ENCODE peak calls at places on chromosome 17, in ten cellular contexts. J is AG10803, D is HCT116, H is glutamatergic neuron, B is HFFc6, Y is tibial artery, S is left ventricle myocardium inferior, W is lower leg skin, Q is cardiac muscle cell, Z is OCI-LY7. F is an unnamed sample.

GRCh38 chr17:45740553-45741330 is 43.4 kb upstream of the CRHR1 start:
- DNase-seq in J (peak), D (peak), H (peak), B (peak), Y (peak), S (no peak), W (peak), Q (peak), Z (peak), F (peak)

GRCh38 chr17:50213026-50214015 is 11.9 kb upstream of the COL1A1 start:
- DNase-seq in J (no peak), D (no peak), H (no peak), B (no peak), Y (no peak), S (no peak), W (no peak), Q (no peak), Z (peak), F (no peak)

GRCh38 chr17:81298325-81298990 is 3.4 kb upstream of the SLC38A10 start:
- DNase-seq in J (no peak), D (no peak), H (no peak), B (no peak), Y (no peak), S (no peak), W (no peak), Q (no peak), Z (no peak), F (no peak)

GRCh38 chr17:8955560-8955959 is 9.9 kb downstream of the PIK3R5 start:
- DNase-seq in J (no peak), D (no peak), H (no peak), B (no peak), Y (no peak), S (no peak), W (peak), Q (no peak), Z (no peak), F (no peak)

GRCh38 chr17:68383120-68383442 is 74.2 kb downstream of the WIPI1 start:
- DNase-seq in J (no peak), D (no peak), H (no peak), B (no peak), Y (no peak), S (no peak), W (no peak), Q (no peak), Z (no peak), F (no peak)

GRCh38 chr17:19262650-19263620 is 25.8 kb downstream of the EPN2 start:
- DNase-seq in J (peak), D (no peak), H (no peak), B (peak), Y (no peak), S (no peak), W (no peak), Q (peak), Z (no peak), F (no peak)

GRCh38 chr17:82531431-82531881 is 11.9 kb downstream of the FOXK2 start:
- DNase-seq in J (peak), D (no peak), H (no peak), B (peak), Y (no peak), S (no peak), W (no peak), Q (peak), Z (no peak), F (no peak)

GRCh38 chr17:80682372-80682771 is 137.7 kb downstream of the RPTOR start:
- DNase-seq in J (no peak), D (no peak), H (no peak), B (no peak), Y (no peak), S (no peak), W (no peak), Q (no peak), Z (no peak), F (no peak)

GRCh38 chr17:73414171-73414955 is 102.6 kb upstream of the CDC42EP4 start:
- DNase-seq in J (no peak), D (no peak), H (no peak), B (no peak), Y (no peak), S (no peak), W (no peak), Q (no peak), Z (no peak), F (no peak)

GRCh38 chr17:65678534-65678933 is 117.1 kb upstream of the AXIN2 start:
- DNase-seq in J (peak), D (no peak), H (no peak), B (no peak), Y (no peak), S (no peak), W (no peak), Q (no peak), Z (no peak), F (no peak)

GRCh38 chr17:48721009-48721402 is 1.3 kb downstream of the PRAC1 start:
- DNase-seq in J (no peak), D (no peak), H (no peak), B (no peak), Y (no peak), S (no peak), W (no peak), Q (no peak), Z (no peak), F (no peak)

GRCh38 chr17:17314501-17315071 is 11.4 kb downstream of the NT5M start:
- DNase-seq in J (no peak), D (no peak), H (no peak), B (no peak), Y (peak), S (no peak), W (peak), Q (no peak), Z (no peak), F (no peak)

GRCh38 chr17:8894673-8895578 is 27.5 kb upstream of the PIK3R6 start:
- DNase-seq in J (peak), D (peak), H (peak), B (peak), Y (peak), S (peak), W (peak), Q (peak), Z (peak), F (peak)

GRCh38 chr17:81388091-81388611 is 7.1 kb upstream of the BAHCC1 start:
- DNase-seq in J (no peak), D (no peak), H (no peak), B (no peak), Y (peak), S (no peak), W (no peak), Q (no peak), Z (no peak), F (no peak)

GRCh38 chr17:80474933-80475915 is 1.2 kb downstream of the NPTX1 start:
- DNase-seq in J (no peak), D (no peak), H (peak), B (no peak), Y (no peak), S (no peak), W (no peak), Q (no peak), Z (no peak), F (no peak)

GRCh38 chr17:67671492-67671891 is 46.2 kb upstream of the NOL11 start:
- DNase-seq in J (no peak), D (no peak), H (no peak), B (no peak), Y (no peak), S (no peak), W (no peak), Q (no peak), Z (no peak), F (no peak)

GRCh38 chr17:81091774-81092517 is 57.0 kb downstream of the BAIAP2 start:
- DNase-seq in J (no peak), D (no peak), H (no peak), B (no peak), Y (no peak), S (no peak), W (no peak), Q (no peak), Z (no peak), F (no peak)

GRCh38 chr17:10290046-10290445 is 82.8 kb downstream of the MYH13 start:
- DNase-seq in J (peak), D (no peak), H (no peak), B (no peak), Y (no peak), S (peak), W (no peak), Q (peak), Z (no peak), F (no peak)

GRCh38 chr17:27666831-27667560 is 36.0 kb downstream of the LGALS9 start:
- DNase-seq in J (no peak), D (no peak), H (peak), B (no peak), Y (no peak), S (no peak), W (peak), Q (no peak), Z (no peak), F (no peak)

GRCh38 chr17:46199379-46199778 is 6.2 kb upstream of the KANSL1 start:
- DNase-seq in J (peak), D (no peak), H (no peak), B (no peak), Y (no peak), S (no peak), W (no peak), Q (peak), Z (no peak), F (no peak)

GRCh38 chr17:59565959-59566324 is 532 bp downstream of the DHX40 start:
- DNase-seq in J (peak), D (peak), H (peak), B (peak), Y (peak), S (peak), W (no peak), Q (peak), Z (peak), F (peak)

GRCh38 chr17:38868968-38869646 is 751 bp upstream of the LASP1 start:
- DNase-seq in J (peak), D (peak), H (peak), B (peak), Y (peak), S (peak), W (peak), Q (peak), Z (peak), F (peak)

GRCh38 chr17:12180644-12181261 is 160.1 kb downstream of the MAP2K4 start:
- DNase-seq in J (peak), D (peak), H (no peak), B (peak), Y (no peak), S (no peak), W (no peak), Q (peak), Z (peak), F (peak)

GRCh38 chr17:17685775-17686291 is 4.6 kb downstream of the RAI1 start:
- DNase-seq in J (peak), D (peak), H (no peak), B (peak), Y (no peak), S (no peak), W (no peak), Q (peak), Z (no peak), F (no peak)

GRCh38 chr17:8223356-8224063 is 13.1 kb upstream of the AURKB start:
- DNase-seq in J (peak), D (no peak), H (peak), B (peak), Y (peak), S (peak), W (peak), Q (peak), Z (peak), F (peak)

GRCh38 chr17:78355045-78355641 is 4.7 kb downstream of the SOCS3 start:
- DNase-seq in J (no peak), D (no peak), H (no peak), B (no peak), Y (no peak), S (no peak), W (no peak), Q (no peak), Z (no peak), F (no peak)

GRCh38 chr17:65143899-65144590 is 6.9 kb downstream of the RGS9 start:
- DNase-seq in J (no peak), D (no peak), H (no peak), B (no peak), Y (no peak), S (no peak), W (no peak), Q (no peak), Z (no peak), F (no peak)

GRCh38 chr17:39687101-39687545 is 734 bp downstream of the PGAP3 start:
- DNase-seq in J (no peak), D (no peak), H (no peak), B (no peak), Y (no peak), S (no peak), W (no peak), Q (no peak), Z (no peak), F (no peak)

GRCh38 chr17:19284005-19284959 is 47.1 kb downstream of the EPN2 start:
- DNase-seq in J (no peak), D (no peak), H (no peak), B (no peak), Y (no peak), S (no peak), W (no peak), Q (no peak), Z (peak), F (no peak)

DNA sequence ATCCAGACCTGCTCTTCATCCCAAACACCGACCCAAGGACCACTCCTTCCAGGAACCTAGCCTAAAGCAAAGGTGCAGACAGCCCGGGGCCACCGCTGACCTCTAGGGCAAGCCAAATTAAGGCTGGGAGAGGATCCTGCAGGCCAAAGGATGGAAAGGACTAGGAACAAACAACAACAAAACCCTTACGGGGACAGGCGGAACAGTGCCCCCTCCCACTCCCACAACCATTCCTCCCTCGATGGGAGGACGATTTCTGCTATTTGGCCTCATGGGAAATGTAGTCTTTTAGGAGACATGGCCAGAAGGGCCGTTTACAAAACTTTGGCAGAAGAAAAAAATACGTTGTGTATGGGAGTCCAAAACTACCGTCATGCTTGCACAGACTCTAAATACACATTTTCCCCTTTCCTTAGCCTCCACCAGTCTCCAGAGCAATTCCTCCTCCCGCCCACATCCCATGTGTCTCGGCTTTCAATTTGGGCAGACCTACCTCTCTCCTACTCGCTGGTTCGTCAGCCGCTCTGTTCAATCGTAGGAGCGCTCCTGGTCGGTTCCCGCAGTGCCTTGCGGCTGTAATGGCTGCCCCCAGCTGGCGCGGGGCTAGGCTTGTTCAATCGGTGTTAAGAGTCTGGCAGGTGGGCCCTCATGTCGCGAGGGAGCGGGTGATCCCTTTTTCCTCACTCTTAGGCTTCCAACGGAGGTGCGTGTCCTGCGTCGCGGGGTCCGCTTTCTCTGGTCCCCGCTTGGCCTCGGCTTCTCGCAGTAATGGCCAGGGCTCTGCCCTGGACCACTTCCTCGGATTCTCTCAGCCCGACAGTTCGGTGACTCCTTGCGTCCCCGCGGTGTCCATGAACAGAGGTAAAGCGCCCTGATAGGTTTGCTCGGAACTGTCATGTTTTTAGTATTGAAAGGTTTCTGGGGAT is at the start of gene ERAL1:
- DNase-seq in J (peak), D (peak), H (peak), B (peak), Y (peak), S (peak), W (peak), Q (peak), Z (peak), F (peak)
- TF ChIP-seq CTCF in J (no peak), D (no peak), H (no peak), B (peak), Y (no peak), S (no peak), W (no peak), Q (no peak), Z (peak), F (no peak)

DNA sequence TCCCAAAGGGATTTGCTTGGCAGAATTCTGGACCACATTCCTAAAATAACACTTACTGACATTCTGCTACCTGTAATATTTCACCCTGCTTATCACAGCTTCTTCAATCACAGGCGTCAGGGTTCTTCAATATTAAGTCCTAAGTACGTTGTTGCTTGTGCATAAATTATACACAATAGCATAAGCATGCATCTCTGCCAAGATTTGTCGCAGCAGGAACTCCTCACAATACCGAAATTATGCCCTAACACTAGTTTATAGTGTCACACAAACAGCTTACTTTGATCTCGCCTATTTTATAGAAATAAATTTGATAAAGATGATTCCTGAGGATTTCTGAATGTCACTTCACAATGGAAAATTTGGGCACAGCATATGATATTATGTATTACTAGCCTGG is 48.8 kb downstream of the UBE2G1 start:
- DNase-seq in J (no peak), D (no peak), H (no peak), B (no peak), Y (no peak), S (no peak), W (no peak), Q (no peak), Z (no peak), F (no peak)
- TF ChIP-seq CTCF in J (no peak), D (no peak), H (no peak), B (no peak), Y (no peak), S (no peak), W (no peak), Q (no peak), Z (no peak), F (no peak)

GRCh38 chr17:29613371-29613837 is 9.3 kb downstream of the CORO6 start:
- DNase-seq in J (peak), D (no peak), H (peak), B (no peak), Y (peak), S (peak), W (peak), Q (peak), Z (peak), F (peak)
- TF ChIP-seq CTCF in J (peak), D (no peak), H (peak), B (peak), Y (peak), S (peak), W (peak), Q (peak), Z (peak), F (peak)

GRCh38 chr17:58541249-58541648 is 26.8 kb upstream of the MTMR4 start:
- DNase-seq in J (no peak), D (peak), H (no peak), B (no peak), Y (no peak), S (no peak), W (peak), Q (no peak), Z (peak), F (no peak)
- TF ChIP-seq CTCF in J (peak), D (peak), H (no peak), B (peak), Y (no peak), S (peak), W (no peak), Q (peak), Z (peak), F (no peak)

DNA sequence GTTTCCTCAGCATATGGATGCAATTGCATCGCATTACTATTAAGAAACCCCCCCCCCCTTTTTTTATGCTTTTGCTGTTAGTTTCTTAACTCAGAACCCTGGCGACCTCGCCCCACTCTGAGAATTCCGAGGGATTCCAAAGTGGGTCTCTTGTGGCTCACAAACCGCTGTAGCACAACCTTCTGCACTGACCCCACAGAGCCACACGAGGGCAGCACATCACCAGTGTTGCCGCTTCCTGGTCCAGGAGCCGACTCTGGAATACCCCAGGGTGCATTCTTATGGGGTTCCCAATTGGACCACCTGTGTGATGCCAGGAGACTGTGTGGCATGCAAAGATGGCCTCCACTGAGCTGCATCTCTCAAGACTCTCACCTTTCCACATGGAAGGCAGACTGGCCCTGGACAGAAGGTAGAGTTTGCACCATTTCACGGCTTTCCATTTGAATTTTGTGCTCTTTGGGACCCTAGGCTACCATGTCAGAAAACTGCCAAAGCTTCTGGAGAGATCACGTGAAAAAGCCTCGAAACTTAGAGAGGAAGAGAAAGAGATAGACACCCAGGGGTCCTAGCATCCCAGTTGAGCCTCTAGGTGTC is 432.7 kb upstream of the ASIC2 start:
- DNase-seq in J (peak), D (no peak), H (peak), B (no peak), Y (no peak), S (peak), W (no peak), Q (peak), Z (peak), F (peak)
- TF ChIP-seq CTCF in J (peak), D (peak), H (peak), B (peak), Y (peak), S (peak), W (no peak), Q (peak), Z (peak), F (peak)

GRCh38 chr17:76000755-76001521 is at the start of gene CDK3:
- DNase-seq in J (no peak), D (no peak), H (no peak), B (no peak), Y (no peak), S (no peak), W (no peak), Q (no peak), Z (no peak), F (no peak)
- TF ChIP-seq CTCF in J (no peak), D (no peak), H (no peak), B (peak), Y (no peak), S (no peak), W (no peak), Q (no peak), Z (peak), F (peak)

GRCh38 chr17:7156342-7156940 is 22.7 kb downstream of the ASGR1 start:
- DNase-seq in J (no peak), D (no peak), H (no peak), B (no peak), Y (no peak), S (no peak), W (no peak), Q (no peak), Z (no peak), F (no peak)
- TF ChIP-seq CTCF in J (no peak), D (no peak), H (no peak), B (no peak), Y (no peak), S (no peak), W (peak), Q (no peak), Z (no peak), F (no peak)